ENCODE peak calls at places on chromosomes 3 and 15, in four cellular contexts. One of them, this sample, is unnamed.
A peak's percentile ranks its signal among the peaks of the same experiment; 100 is the strongest.

GRCh38 chr3:9951962-9952805 is at the start of gene PRRT3:
- DNase-seq in CD4-positive, alpha-beta T cell: peak; percentile 66
- DNase-seq in Calu3: no peak
- DNase-seq in AG09309: no peak
- DNase-seq in this sample: no peak

GRCh38 chr15:66851226-66852063 is 149.4 kb downstream of the SMAD6 start:
- DNase-seq in CD4-positive, alpha-beta T cell: peak; percentile 76
- DNase-seq in Calu3: peak; percentile 92
- DNase-seq in AG09309: peak; percentile 76
- DNase-seq in this sample: peak; percentile 25

GRCh38 chr3:164537485-164537884 is 540.8 kb downstream of the SI start:
- DNase-seq in CD4-positive, alpha-beta T cell: no peak
- DNase-seq in Calu3: no peak
- DNase-seq in AG09309: no peak
- DNase-seq in this sample: no peak

GRCh38 chr15:80604583-80605506 is 90.3 kb upstream of the ABHD17C start:
- DNase-seq in CD4-positive, alpha-beta T cell: no peak
- DNase-seq in Calu3: no peak
- DNase-seq in AG09309: no peak
- DNase-seq in this sample: no peak

GRCh38 chr3:196778755-196779154 is 39.1 kb downstream of the PAK2 start:
- DNase-seq in CD4-positive, alpha-beta T cell: no peak
- DNase-seq in Calu3: no peak
- DNase-seq in AG09309: peak; percentile 41
- DNase-seq in this sample: no peak

GRCh38 chr3:23041918-23042696 is 161.0 kb upstream of the UBE2E2 start:
- DNase-seq in CD4-positive, alpha-beta T cell: no peak
- DNase-seq in Calu3: peak; percentile 32
- DNase-seq in AG09309: no peak
- DNase-seq in this sample: no peak

GRCh38 chr3:33717616-33717865 is 513 bp downstream of the CLASP2 start:
- DNase-seq in CD4-positive, alpha-beta T cell: no peak
- DNase-seq in Calu3: peak; percentile 69
- DNase-seq in AG09309: no peak
- DNase-seq in this sample: no peak

GRCh38 chr3:11140713-11141104 is 13.6 kb upstream of the HRH1 start:
- DNase-seq in CD4-positive, alpha-beta T cell: no peak
- DNase-seq in Calu3: no peak
- DNase-seq in AG09309: no peak
- DNase-seq in this sample: no peak

GRCh38 chr15:90519688-90520087 is 10.0 kb upstream of the CRTC3 start:
- DNase-seq in CD4-positive, alpha-beta T cell: no peak
- DNase-seq in Calu3: no peak
- DNase-seq in AG09309: peak; percentile 16
- DNase-seq in this sample: no peak

GRCh38 chr3:13575459-13576061 is 26.6 kb downstream of the FBLN2 start:
- DNase-seq in CD4-positive, alpha-beta T cell: no peak
- DNase-seq in Calu3: no peak
- DNase-seq in AG09309: no peak
- DNase-seq in this sample: no peak

GRCh38 chr3:53677406-53677805 is 168.8 kb downstream of the CHDH start:
- DNase-seq in CD4-positive, alpha-beta T cell: no peak
- DNase-seq in Calu3: no peak
- DNase-seq in AG09309: no peak
- DNase-seq in this sample: no peak

GRCh38 chr3:114035146-114035545 is 21.2 kb downstream of the CCDC191 start:
- DNase-seq in CD4-positive, alpha-beta T cell: no peak
- DNase-seq in Calu3: no peak
- DNase-seq in AG09309: no peak
- DNase-seq in this sample: no peak

GRCh38 chr15:69003971-69004370 is 10.5 kb upstream of the NOX5 start:
- DNase-seq in CD4-positive, alpha-beta T cell: no peak
- DNase-seq in Calu3: no peak
- DNase-seq in AG09309: no peak
- DNase-seq in this sample: no peak

GRCh38 chr3:127820871-127821853 is 1.2 kb downstream of the MGLL start:
- DNase-seq in CD4-positive, alpha-beta T cell: no peak
- DNase-seq in Calu3: no peak
- DNase-seq in AG09309: no peak
- DNase-seq in this sample: no peak